ENCODE peak calls at places on chromosomes 13 and 19, in six cellular contexts. One of them, this sample, is unnamed.

GRCh38 chr13:83819156-83819555 is 63.1 kb downstream of the SLITRK1 start:
- DNase-seq in H1: no peak
- DNase-seq in neuronal stem cell: no peak
- DNase-seq in H9: no peak
- DNase-seq in mesendoderm: no peak
- DNase-seq in IMR-90: no peak
- DNase-seq in this sample: no peak

GRCh38 chr13:101415358-101416174 is 742 bp downstream of the NALCN start:
- DNase-seq in H1: peak; percentile 54
- DNase-seq in neuronal stem cell: no peak
- DNase-seq in H9: no peak
- DNase-seq in mesendoderm: no peak
- DNase-seq in IMR-90: no peak
- DNase-seq in this sample: no peak

GRCh38 chr13:103255587-103256301 is 189.5 kb upstream of the SLC10A2 start:
- DNase-seq in H1: no peak
- DNase-seq in neuronal stem cell: no peak
- DNase-seq in H9: no peak
- DNase-seq in mesendoderm: no peak
- DNase-seq in IMR-90: no peak
- DNase-seq in this sample: no peak

GRCh38 chr13:99354371-99354951 is 47.3 kb upstream of the GPR183 start:
- DNase-seq in H1: peak; percentile 28
- DNase-seq in neuronal stem cell: no peak
- DNase-seq in H9: no peak
- DNase-seq in mesendoderm: no peak
- DNase-seq in IMR-90: no peak
- DNase-seq in this sample: no peak

GRCh38 chr19:45976180-45976579 is 2.5 kb upstream of the NOVA2 start:
- DNase-seq in H1: no peak
- DNase-seq in neuronal stem cell: no peak
- DNase-seq in H9: no peak
- DNase-seq in mesendoderm: no peak
- DNase-seq in IMR-90: no peak
- DNase-seq in this sample: peak; percentile 18

GRCh38 chr19:18785179-18786124 is 5.7 kb downstream of the COMP start:
- DNase-seq in H1: peak; percentile 98
- DNase-seq in neuronal stem cell: peak; percentile 81
- DNase-seq in H9: peak; percentile 89
- DNase-seq in mesendoderm: peak; percentile 89
- DNase-seq in IMR-90: peak; percentile 22
- DNase-seq in this sample: peak; percentile 59

GRCh38 chr19:14149509-14149994 is 13.2 kb upstream of the ASF1B start:
- DNase-seq in H1: no peak
- DNase-seq in neuronal stem cell: no peak
- DNase-seq in H9: no peak
- DNase-seq in mesendoderm: no peak
- DNase-seq in IMR-90: no peak
- DNase-seq in this sample: no peak

GRCh38 chr19:13169769-13170168 is 19.6 kb downstream of the IER2 start:
- DNase-seq in H1: no peak
- DNase-seq in neuronal stem cell: no peak
- DNase-seq in H9: no peak
- DNase-seq in mesendoderm: no peak
- DNase-seq in IMR-90: peak; percentile 65
- DNase-seq in this sample: peak; percentile 80

GRCh38 chr19:2477141-2477710 is 1.3 kb downstream of the GADD45B start:
- DNase-seq in H1: peak; percentile 63
- DNase-seq in neuronal stem cell: no peak
- DNase-seq in H9: no peak
- DNase-seq in mesendoderm: no peak
- DNase-seq in IMR-90: peak; percentile 34
- DNase-seq in this sample: peak; percentile 47
- H2BK120ac ChIP-seq in H1: no peak overlapping the region
- H2BK120ac ChIP-seq in neuronal stem cell: no peak overlapping the region
- H2BK120ac ChIP-seq in H9: no peak overlapping the region
- H2BK120ac ChIP-seq in mesendoderm: no peak overlapping the region
- H2BK120ac ChIP-seq in IMR-90: peak overlapping the region; percentile 5
- H2BK120ac ChIP-seq in this sample: no peak overlapping the region

DNA sequence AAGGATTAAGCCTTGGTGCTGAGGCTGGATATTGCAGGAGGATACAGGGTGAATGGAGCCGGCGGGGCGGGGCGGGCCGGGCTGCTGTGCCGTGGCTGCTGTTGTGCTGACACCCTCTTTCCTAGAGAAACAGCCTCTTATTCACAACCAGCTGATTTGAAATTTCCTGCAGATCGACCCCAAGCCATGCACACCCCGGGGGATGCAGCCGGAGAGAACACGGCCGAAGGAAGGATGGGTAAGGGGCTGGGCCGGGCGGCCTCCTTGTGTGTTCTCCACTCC is 11.0 kb downstream of the DAZAP1 start:
- DNase-seq in H1: no peak
- DNase-seq in neuronal stem cell: no peak
- DNase-seq in H9: no peak
- DNase-seq in mesendoderm: no peak
- DNase-seq in IMR-90: no peak
- DNase-seq in this sample: no peak
- H3K4ac ChIP-seq in H1: no peak overlapping the region
- H3K4ac ChIP-seq in neuronal stem cell: no peak overlapping the region
- H3K4ac ChIP-seq in H9: no peak overlapping the region
- H3K4ac ChIP-seq in mesendoderm: no peak overlapping the region
- H3K4ac ChIP-seq in IMR-90: no peak overlapping the region
- H3K4ac ChIP-seq in this sample: no peak overlapping the region

GRCh38 chr13:30824651-30825050 is 81.4 kb upstream of the MEDAG start:
- DNase-seq in H1: no peak
- DNase-seq in neuronal stem cell: no peak
- DNase-seq in H9: no peak
- DNase-seq in mesendoderm: peak; percentile 89
- DNase-seq in IMR-90: no peak
- DNase-seq in this sample: no peak
- H2BK15ac ChIP-seq in H1: no peak overlapping the region
- H2BK15ac ChIP-seq in neuronal stem cell: no peak overlapping the region
- H2BK15ac ChIP-seq in H9: no peak overlapping the region
- H2BK15ac ChIP-seq in mesendoderm: no peak overlapping the region
- H2BK15ac ChIP-seq in IMR-90: no peak overlapping the region
- H2BK15ac ChIP-seq in this sample: no peak overlapping the region

GRCh38 chr13:41611385-41611784 is 154.0 kb downstream of the RGCC start:
- DNase-seq in H1: no peak
- DNase-seq in neuronal stem cell: no peak
- DNase-seq in H9: no peak
- DNase-seq in mesendoderm: no peak
- DNase-seq in IMR-90: no peak
- DNase-seq in this sample: no peak
- H2BK120ac ChIP-seq in H1: no peak overlapping the region
- H2BK120ac ChIP-seq in neuronal stem cell: no peak overlapping the region
- H2BK120ac ChIP-seq in H9: no peak overlapping the region
- H2BK120ac ChIP-seq in mesendoderm: no peak overlapping the region
- H2BK120ac ChIP-seq in IMR-90: peak overlapping the region; percentile 92
- H2BK120ac ChIP-seq in this sample: no peak overlapping the region

DNA sequence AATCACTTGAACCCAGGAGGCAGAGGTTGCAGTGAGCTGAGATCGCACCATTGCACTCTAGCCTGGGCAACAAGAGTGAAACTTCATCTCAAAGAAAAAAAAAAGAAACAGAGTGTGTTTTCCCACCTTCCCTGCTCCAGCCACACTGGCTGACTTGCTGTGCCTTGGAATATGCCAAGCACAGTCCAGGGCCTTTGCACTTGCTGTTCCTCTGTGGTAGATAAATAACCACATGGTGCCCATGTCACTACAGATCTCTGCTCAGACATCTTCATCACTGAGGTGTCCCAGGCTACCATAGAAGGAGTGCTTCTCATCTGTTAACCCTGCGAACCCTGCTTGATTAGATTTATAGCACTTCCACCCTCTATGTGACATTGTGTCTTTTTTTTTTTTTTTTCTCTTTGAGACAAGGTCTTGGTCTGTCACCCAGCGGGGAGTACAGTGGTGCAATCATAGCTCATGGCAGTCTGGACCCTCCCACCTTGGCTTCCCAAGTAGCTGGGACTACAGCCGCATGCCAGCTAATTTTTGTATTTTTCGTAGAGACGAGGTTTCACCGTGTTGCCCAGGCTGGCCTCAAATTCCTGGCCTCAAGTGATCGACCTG is 10.4 kb downstream of the SMARCA4 start:
- DNase-seq in H1: no peak
- DNase-seq in neuronal stem cell: no peak
- DNase-seq in H9: no peak
- DNase-seq in mesendoderm: peak; percentile 57
- DNase-seq in IMR-90: no peak
- DNase-seq in this sample: no peak
- H3K4ac ChIP-seq in H1: no peak overlapping the region
- H3K4ac ChIP-seq in neuronal stem cell: no peak overlapping the region
- H3K4ac ChIP-seq in H9: no peak overlapping the region
- H3K4ac ChIP-seq in mesendoderm: no peak overlapping the region
- H3K4ac ChIP-seq in IMR-90: no peak overlapping the region
- H3K4ac ChIP-seq in this sample: no peak overlapping the region

GRCh38 chr19:29878973-29879654 is 62.9 kb upstream of the URI1 start:
- DNase-seq in H1: no peak
- DNase-seq in neuronal stem cell: no peak
- DNase-seq in H9: peak; percentile 67
- DNase-seq in mesendoderm: peak; percentile 66
- DNase-seq in IMR-90: peak; percentile 10
- DNase-seq in this sample: no peak
- H2BK15ac ChIP-seq in H1: no peak overlapping the region
- H2BK15ac ChIP-seq in neuronal stem cell: no peak overlapping the region
- H2BK15ac ChIP-seq in H9: no peak overlapping the region
- H2BK15ac ChIP-seq in mesendoderm: no peak overlapping the region
- H2BK15ac ChIP-seq in IMR-90: no peak overlapping the region
- H2BK15ac ChIP-seq in this sample: no peak overlapping the region

DNA sequence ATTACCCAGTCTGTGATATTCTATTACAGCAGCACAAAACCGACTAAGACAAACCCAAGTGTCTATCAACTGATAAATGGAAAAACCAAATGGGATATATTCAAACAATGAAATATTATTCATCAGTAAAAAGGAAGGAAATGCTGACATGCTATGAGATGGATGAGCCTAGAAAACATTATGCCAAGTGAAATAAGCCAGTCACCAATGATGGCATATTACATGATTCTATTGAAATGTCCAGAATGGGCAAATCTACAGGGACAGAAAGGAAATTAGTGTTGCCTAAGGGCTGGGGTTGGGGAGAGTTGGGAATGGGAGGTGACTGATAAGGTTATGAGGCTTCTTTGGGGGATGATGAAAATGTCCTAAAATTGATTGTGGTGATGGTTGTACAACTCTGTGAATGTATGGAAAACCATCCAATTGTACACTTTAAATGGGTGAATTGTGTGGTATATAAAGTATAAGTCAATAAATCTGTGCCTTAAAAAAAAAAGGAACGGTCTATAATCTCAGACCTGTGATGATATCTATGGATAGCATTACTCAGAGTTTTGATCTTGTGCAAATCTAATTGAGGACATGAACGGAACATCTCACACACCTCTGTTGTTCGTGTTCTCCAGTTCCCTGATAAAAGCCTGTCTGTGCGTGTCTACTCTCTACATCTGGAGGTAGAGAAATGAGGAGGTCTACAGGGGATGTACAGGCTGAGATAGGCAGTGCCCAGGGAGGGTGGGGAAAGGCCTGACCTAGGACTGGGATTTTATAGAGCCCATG is 49.1 kb downstream of the TNFRSF19 start:
- DNase-seq in H1: no peak
- DNase-seq in neuronal stem cell: no peak
- DNase-seq in H9: no peak
- DNase-seq in mesendoderm: no peak
- DNase-seq in IMR-90: no peak
- DNase-seq in this sample: no peak
- H2BK120ac ChIP-seq in H1: no peak overlapping the region
- H2BK120ac ChIP-seq in neuronal stem cell: no peak overlapping the region
- H2BK120ac ChIP-seq in H9: no peak overlapping the region
- H2BK120ac ChIP-seq in mesendoderm: no peak overlapping the region
- H2BK120ac ChIP-seq in IMR-90: peak overlapping the region; percentile 91
- H2BK120ac ChIP-seq in this sample: no peak overlapping the region

GRCh38 chr13:40452038-40452666 is 214.3 kb downstream of the FOXO1 start:
- DNase-seq in H1: no peak
- DNase-seq in neuronal stem cell: no peak
- DNase-seq in H9: no peak
- DNase-seq in mesendoderm: no peak
- DNase-seq in IMR-90: no peak
- DNase-seq in this sample: no peak

GRCh38 chr13:40456979-40457553 is 209.4 kb downstream of the FOXO1 start:
- DNase-seq in H1: no peak
- DNase-seq in neuronal stem cell: no peak
- DNase-seq in H9: no peak
- DNase-seq in mesendoderm: no peak
- DNase-seq in IMR-90: no peak
- DNase-seq in this sample: no peak

GRCh38 chr13:40453666-40454030 is 212.8 kb downstream of the FOXO1 start:
- DNase-seq in H1: no peak
- DNase-seq in neuronal stem cell: no peak
- DNase-seq in H9: no peak
- DNase-seq in mesendoderm: peak; percentile 49
- DNase-seq in IMR-90: no peak
- DNase-seq in this sample: no peak

GRCh38 chr13:40456397-40456958 is 210.0 kb downstream of the FOXO1 start:
- DNase-seq in H1: no peak
- DNase-seq in neuronal stem cell: no peak
- DNase-seq in H9: no peak
- DNase-seq in mesendoderm: no peak
- DNase-seq in IMR-90: no peak
- DNase-seq in this sample: no peak

GRCh38 chr13:40452741-40453665 is 213.4 kb downstream of the FOXO1 start:
- DNase-seq in H1: no peak
- DNase-seq in neuronal stem cell: no peak
- DNase-seq in H9: no peak
- DNase-seq in mesendoderm: no peak
- DNase-seq in IMR-90: peak; percentile 8
- DNase-seq in this sample: no peak
- H3K4ac ChIP-seq in H1: no peak overlapping the region
- H3K4ac ChIP-seq in neuronal stem cell: no peak overlapping the region
- H3K4ac ChIP-seq in H9: no peak overlapping the region
- H3K4ac ChIP-seq in mesendoderm: no peak overlapping the region
- H3K4ac ChIP-seq in IMR-90: no peak overlapping the region
- H3K4ac ChIP-seq in this sample: no peak overlapping the region

DNA sequence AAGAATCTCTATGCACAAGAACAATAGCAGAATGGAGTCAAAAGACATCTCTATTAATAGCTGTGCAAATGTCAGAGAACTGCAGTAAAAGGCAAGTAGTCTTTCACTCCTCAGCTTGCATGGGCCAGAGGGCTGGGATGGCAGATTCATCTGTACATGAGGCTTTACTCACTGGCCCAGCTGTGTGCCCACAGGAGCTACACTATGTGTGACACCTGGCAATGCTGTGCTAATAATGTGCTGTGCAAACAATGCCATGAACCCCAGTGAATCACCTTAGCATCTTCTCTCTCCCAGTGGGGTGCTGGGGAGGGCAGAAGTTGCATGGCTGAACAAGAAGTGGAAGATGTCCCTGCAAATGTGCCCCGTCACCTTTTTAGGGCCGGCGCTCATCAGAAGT is 73.1 kb downstream of the KL start:
- DNase-seq in H1: no peak
- DNase-seq in neuronal stem cell: no peak
- DNase-seq in H9: no peak
- DNase-seq in mesendoderm: no peak
- DNase-seq in IMR-90: no peak
- DNase-seq in this sample: no peak
- H2BK15ac ChIP-seq in H1: no peak overlapping the region
- H2BK15ac ChIP-seq in neuronal stem cell: no peak overlapping the region
- H2BK15ac ChIP-seq in H9: no peak overlapping the region
- H2BK15ac ChIP-seq in mesendoderm: no peak overlapping the region
- H2BK15ac ChIP-seq in IMR-90: no peak overlapping the region
- H2BK15ac ChIP-seq in this sample: no peak overlapping the region

This sample was measured in mesenchymal stem cell.